ENCODE peak calls at places on chromosome 9, in five cellular contexts. D, F, T, M and H are unnamed samples.

GRCh38 chr9:17394868-17395488 is 183.9 kb upstream of the SH3GL2 start:
- DNase-seq in D (no peak), F (no peak), T (no peak), M (no peak), H (no peak)

GRCh38 chr9:21559402-21560280 is 77.5 kb upstream of the IFNE start:
- DNase-seq in D (peak), F (peak), T (peak), M (no peak), H (peak)

GRCh38 chr9:133459476-133460404 is at the start of gene CACFD1:
- DNase-seq in D (peak), F (peak), T (peak), M (peak), H (peak)

GRCh38 chr9:27519466-27520465 is 4.3 kb upstream of the IFNK start:
- DNase-seq in D (no peak), F (no peak), T (no peak), M (no peak), H (no peak)

GRCh38 chr9:97293207-97293721 is 14.2 kb upstream of the CCDC180 start:
- DNase-seq in D (peak), F (no peak), T (no peak), M (no peak), H (peak)

GRCh38 chr9:131598121-131598520 is 52.8 kb downstream of the PRRT1B start:
- DNase-seq in D (peak), F (peak), T (no peak), M (no peak), H (peak)

GRCh38 chr9:33858346-33858869 is 41.4 kb downstream of the UBE2R2 start:
- DNase-seq in D (no peak), F (no peak), T (no peak), M (no peak), H (no peak)

GRCh38 chr9:27888661-27889295 is 315.5 kb upstream of the C9orf72 start:
- DNase-seq in D (peak), F (no peak), T (no peak), M (peak), H (no peak)

GRCh38 chr9:25716220-25716872 is 38.1 kb upstream of the TUSC1 start:
- DNase-seq in D (peak), F (no peak), T (peak), M (no peak), H (no peak)

GRCh38 chr9:120655005-120655622 is 59.2 kb downstream of the MEGF9 start:
- DNase-seq in D (no peak), F (no peak), T (peak), M (no peak), H (peak)

DNA sequence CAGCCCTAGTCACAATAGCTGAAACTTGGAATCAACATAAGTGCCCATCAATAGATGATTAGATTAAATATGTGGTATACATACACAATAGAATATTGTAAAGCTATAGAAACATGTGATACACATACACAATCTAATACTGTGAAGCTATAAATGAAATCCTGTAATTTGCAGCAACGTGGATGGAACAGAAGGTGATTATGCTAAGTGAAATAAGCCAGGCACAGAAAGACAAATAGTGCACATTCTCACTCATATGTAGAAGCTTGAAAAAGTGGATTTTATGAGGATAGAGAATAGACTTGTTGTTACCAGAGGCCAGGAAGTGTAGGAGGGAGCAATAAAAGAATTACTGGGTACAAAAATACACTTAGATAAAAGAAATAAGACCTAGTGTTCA is 181.5 kb upstream of the TYRP1 start:
- DNase-seq in D (no peak), F (no peak), T (no peak), M (no peak), H (no peak)
- TF ChIP-seq CTCF in D (no peak), F (no peak), T (no peak), M (no peak), H (no peak)

GRCh38 chr9:114454652-114455051 is 50.6 kb downstream of the WHRN start:
- DNase-seq in D (no peak), F (no peak), T (no peak), M (no peak), H (no peak)

GRCh38 chr9:114451707-114452031 is 53.6 kb downstream of the WHRN start:
- DNase-seq in D (no peak), F (no peak), T (no peak), M (no peak), H (no peak)

GRCh38 chr9:114450833-114451706 is 54.2 kb downstream of the WHRN start:
- DNase-seq in D (peak), F (no peak), T (no peak), M (no peak), H (no peak)

GRCh38 chr9:114450181-114450580 is 55.1 kb downstream of the WHRN start:
- DNase-seq in D (peak), F (no peak), T (no peak), M (no peak), H (no peak)

DNA sequence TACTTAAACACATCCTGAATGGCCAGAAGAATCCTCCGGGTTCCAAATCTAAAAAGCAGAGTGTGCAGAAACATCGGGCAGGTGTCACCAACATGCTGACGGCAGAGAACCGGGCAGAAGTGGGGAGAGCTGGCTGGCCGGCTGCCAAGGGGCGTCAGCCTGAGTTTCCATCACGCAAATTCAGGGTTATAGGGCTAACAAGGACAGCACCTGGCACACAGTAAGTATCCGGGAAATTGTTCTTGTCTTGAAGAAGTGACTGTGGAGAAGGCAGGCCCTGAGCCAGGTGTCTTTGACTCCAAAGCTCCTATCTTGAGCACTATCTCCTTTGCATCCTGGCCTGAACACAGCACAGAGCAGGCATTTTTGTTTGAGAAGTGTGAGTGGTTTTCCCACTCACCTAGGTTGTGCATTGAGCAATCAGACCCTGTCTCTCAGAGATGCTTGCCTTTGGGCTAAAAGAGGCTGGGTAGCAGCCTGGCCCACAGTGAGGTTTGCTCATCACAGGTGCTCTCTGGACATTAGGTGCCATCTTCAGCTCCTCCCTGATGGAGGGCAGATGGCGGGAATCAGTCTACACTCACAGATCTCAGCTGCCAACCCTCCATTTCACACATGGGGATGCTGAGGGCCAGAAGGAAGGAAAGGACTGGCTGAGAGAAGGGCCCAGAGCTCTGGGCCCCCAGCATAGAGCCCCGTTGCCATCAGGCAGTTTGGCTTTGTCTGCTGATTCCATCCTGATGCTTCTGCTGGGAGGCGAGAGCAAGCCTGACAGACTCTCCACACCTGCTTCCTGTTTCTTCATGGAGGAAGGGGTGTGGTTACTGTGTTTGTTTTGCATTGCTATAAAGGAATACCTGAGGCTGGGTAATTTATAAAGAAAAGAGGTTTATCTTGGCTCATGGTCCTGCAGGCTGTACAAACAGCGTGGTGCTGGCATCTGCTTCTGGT is 52.8 kb downstream of the WHRN start:
- DNase-seq in D (peak), F (no peak), T (no peak), M (no peak), H (no peak)
- H3K4me3 ChIP-seq in D (no peak), F (no peak), T (no peak), M (no peak), H (no peak)

GRCh38 chr9:92685022-92685421 is 15.1 kb upstream of the IPPK start:
- DNase-seq in D (no peak), F (no peak), T (no peak), M (no peak), H (no peak)

GRCh38 chr9:92682269-92682668 is 12.3 kb upstream of the IPPK start:
- DNase-seq in D (no peak), F (no peak), T (no peak), M (no peak), H (no peak)

DNA sequence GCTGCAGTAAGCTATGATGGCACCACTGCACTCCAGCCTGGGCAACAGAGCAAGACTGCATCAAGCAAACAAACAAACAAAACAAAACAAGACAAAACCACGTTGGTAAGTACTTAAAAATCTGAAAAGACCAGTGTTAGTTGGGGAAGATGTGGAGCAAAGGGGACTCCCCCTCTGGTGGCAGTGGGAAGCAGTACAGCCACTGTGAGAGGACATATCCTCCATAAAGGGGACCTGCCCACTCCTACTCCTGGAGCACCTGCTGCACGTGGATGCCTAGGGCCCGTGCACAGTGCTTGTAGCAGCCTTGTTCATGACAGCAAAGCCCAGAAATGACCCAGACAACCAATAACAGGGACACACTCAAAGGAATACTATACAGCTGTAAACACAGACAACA is 17.0 kb upstream of the IPPK start:
- DNase-seq in D (no peak), F (no peak), T (no peak), M (peak), H (no peak)
- TF ChIP-seq CTCF in D (no peak), F (no peak), T (peak), M (peak), H (peak)

DNA sequence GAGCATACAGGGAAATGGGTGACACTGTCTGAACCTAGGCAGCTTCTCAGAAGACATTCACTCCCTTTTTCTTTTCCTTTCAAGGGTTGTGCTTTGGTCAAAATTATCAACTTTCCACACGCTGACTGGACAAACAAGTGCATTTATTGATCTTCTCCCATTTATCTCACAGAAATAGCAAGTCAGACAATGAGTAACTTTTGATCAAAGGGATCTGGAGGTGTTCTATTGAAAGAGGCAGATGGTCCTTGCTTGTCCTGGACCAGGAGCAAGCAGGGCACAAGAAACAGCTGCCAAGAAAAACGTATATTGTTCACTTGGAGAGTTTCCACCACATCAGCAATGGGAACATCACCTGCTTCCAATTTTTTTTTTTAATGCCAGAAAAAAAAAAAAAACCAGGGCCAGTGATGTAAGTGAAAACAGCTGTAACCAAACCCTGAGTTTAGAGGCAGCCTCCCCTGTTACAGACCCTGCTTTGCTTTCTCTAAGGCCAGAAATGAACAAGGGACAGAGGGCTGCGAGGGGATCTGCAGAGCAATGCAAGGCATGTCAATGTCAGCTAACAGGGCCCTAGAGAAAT is 79.8 kb downstream of the NIPSNAP3B start:
- DNase-seq in D (no peak), F (no peak), T (no peak), M (no peak), H (no peak)
- H3K4me3 ChIP-seq in D (no peak), F (no peak), T (no peak), M (no peak), H (no peak)

DNA sequence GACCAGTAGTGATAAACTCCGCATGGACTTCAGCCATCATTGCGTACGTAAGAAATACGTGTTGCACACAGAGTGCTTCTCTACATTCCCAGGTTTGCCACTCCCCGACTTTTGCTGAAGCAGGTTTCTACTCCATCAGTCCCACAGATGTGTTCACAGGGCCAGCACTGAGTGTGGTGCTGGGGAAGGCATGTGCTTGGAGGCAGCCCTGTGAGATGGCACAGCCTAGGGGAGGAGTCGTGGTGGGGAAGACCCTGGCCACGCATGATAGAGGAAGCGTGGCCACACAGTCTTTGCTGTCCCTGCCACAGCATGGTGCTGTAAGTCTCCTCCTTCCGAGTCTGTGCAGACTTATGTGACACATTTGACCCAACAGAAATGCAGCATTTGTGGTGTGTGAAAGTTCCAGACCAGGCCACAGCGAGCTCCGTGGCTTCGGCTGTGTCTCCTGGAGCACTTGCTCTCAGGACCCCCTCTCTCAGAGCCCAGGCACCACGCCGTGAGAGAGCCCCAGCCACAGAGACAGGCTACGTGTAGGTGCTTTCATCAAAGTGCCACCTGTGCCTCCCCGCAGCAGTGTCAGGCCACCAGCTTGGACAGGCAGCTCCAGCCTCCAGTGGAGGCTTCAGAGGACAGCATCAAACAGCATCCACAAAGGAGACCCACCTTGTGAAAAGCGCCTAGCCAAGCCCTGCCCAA is 197.8 kb downstream of the AUH start:
- DNase-seq in D (no peak), F (no peak), T (no peak), M (no peak), H (no peak)
- TF ChIP-seq CTCF in D (no peak), F (no peak), T (no peak), M (no peak), H (no peak)

GRCh38 chr9:113502427-113503008 is 39.0 kb downstream of the RGS3 start:
- DNase-seq in D (no peak), F (no peak), T (no peak), M (no peak), H (no peak)

GRCh38 chr9:113499876-113500497 is 36.5 kb downstream of the RGS3 start:
- DNase-seq in D (no peak), F (no peak), T (no peak), M (no peak), H (no peak)

GRCh38 chr9:113499153-113499875 is 35.8 kb downstream of the RGS3 start:
- DNase-seq in D (no peak), F (no peak), T (no peak), M (no peak), H (no peak)

GRCh38 chr9:113501821-113502220 is 38.3 kb downstream of the RGS3 start:
- DNase-seq in D (no peak), F (no peak), T (no peak), M (no peak), H (no peak)

DNA sequence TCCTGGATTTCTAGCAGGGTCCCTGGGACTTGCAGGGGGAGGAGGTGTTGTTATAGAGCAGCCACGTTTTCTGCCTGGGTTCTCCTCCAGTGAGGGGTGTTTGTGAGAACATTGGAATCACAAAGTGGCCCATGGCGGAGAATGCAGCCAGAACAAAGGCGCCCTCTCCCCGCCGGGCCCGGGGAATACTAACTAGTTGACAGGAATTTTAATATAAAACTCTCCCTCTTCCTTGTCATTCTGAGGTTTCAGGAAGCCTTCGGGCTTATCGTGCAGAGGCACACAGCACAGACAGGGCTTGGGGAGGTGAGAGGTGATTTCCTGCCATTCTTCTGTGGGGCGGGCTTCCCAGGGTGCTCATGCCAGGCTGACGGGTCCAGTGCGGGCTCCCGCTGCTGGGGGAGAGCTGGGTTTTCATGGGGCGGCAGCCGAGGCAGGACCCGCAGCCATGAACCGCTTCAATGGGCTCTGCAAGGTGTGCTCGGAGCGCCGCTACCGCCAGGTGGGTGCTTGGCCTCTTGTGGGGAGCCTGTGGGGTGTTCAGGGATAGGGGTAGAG is 37.7 kb downstream of the RGS3 start:
- DNase-seq in D (peak), F (peak), T (no peak), M (no peak), H (no peak)
- H3K4me3 ChIP-seq in D (no peak), F (peak), T (no peak), M (no peak), H (no peak)

GRCh38 chr9:109092051-109092580 is 27.6 kb downstream of the TMEM245 start:
- DNase-seq in D (no peak), F (no peak), T (no peak), M (no peak), H (no peak)
- TF ChIP-seq CTCF in D (no peak), F (no peak), T (no peak), M (no peak), H (no peak)

DNA sequence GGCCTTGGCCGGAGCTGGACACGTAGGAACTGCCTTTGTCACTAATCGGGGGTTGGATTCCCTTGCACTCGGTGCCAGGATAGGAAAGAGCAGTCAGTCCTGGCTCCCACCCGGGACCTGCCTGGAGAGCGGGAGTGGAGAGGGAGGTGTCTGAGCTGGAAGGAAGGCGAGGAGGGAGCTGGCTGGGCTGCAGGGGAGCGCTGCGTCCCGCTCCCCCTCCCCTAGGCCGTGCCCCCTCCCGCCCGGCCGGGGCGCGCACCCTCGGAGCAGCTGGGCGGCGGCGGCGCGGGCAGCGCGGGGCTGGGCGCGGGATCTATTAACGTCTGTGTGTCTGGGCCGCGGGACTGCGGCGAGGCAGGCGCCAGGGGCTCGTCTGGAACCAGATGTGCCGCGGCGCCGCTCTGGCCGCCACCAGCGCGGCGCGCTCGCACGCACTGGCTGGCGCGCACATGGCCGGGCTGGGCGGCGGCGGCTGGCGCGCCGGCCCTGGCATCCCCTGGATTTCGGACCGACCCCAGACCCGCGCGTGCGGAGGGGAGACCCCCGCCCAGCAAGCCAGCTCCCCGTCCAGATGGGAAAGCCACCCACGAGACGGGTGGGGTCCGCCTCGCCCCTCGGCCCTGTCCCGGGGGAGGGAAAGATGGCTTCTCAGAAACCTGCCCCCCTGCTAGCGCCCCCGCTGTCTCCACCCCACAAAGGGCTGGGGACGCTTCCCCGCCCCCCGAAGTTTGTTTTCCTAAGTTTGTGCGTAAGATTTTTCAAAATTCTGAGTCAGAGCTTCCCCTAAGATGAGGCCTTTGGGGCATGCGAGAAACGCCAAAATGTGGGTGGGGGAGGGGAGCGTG is 31.9 kb downstream of the PRRX2 start:
- DNase-seq in D (peak), F (no peak), T (no peak), M (peak), H (peak)
- H3K4me3 ChIP-seq in D (no peak), F (peak), T (peak), M (no peak), H (peak)

GRCh38 chr9:127755558-127756060 is 20.5 kb upstream of the TOR2A start:
- DNase-seq in D (no peak), F (no peak), T (no peak), M (no peak), H (no peak)
- TF ChIP-seq CTCF in D (no peak), F (no peak), T (no peak), M (no peak), H (no peak)